ENCODE peak calls at places on chromosomes 12 and 14, in five cellular contexts. P is H1, E is GM12878, Q is HepG2, K is NT2/D1. F is an unnamed sample.

GRCh38 chr14:24673534-24674203 is 39.7 kb upstream of the GZMB start:
- DNase-seq in P (no peak), E (peak), Q (no peak), K (no peak), F (no peak)

GRCh38 chr14:50082308-50082742 is 34.0 kb downstream of the VCPKMT start:
- DNase-seq in P (no peak), E (no peak), Q (no peak), K (no peak), F (no peak)

GRCh38 chr12:26112703-26113147 is 12.1 kb downstream of the BHLHE41 start:
- DNase-seq in P (no peak), E (no peak), Q (no peak), K (peak), F (no peak)

GRCh38 chr12:108129017-108129812 is at the start of gene WSCD2:
- DNase-seq in P (peak), E (no peak), Q (peak), K (peak), F (peak)

GRCh38 chr12:26863515-26863914 is 30.5 kb upstream of the ITPR2 start:
- DNase-seq in P (no peak), E (no peak), Q (no peak), K (no peak), F (no peak)

GRCh38 chr12:55671746-55672145 is 35.1 kb downstream of the OR10P1 start:
- DNase-seq in P (no peak), E (no peak), Q (no peak), K (no peak), F (no peak)

GRCh38 chr12:48969160-48969771 is 2.3 kb downstream of the WNT10B start:
- DNase-seq in P (peak), E (no peak), Q (no peak), K (no peak), F (no peak)

GRCh38 chr14:34646570-34647255 is 16.8 kb upstream of the SNX6 start:
- DNase-seq in P (no peak), E (no peak), Q (no peak), K (no peak), F (no peak)

GRCh38 chr14:90757452-90757851 is 58.8 kb downstream of the TTC7B start:
- DNase-seq in P (no peak), E (no peak), Q (no peak), K (no peak), F (no peak)

GRCh38 chr14:33362934-33363333 is 424.3 kb downstream of the NPAS3 start:
- DNase-seq in P (no peak), E (no peak), Q (no peak), K (no peak), F (no peak)

GRCh38 chr14:73783107-73783727 is 68.4 kb upstream of the PTGR2 start:
- DNase-seq in P (no peak), E (no peak), Q (peak), K (peak), F (no peak)

GRCh38 chr14:99037777-99038176 is 234.2 kb downstream of the BCL11B start:
- DNase-seq in P (no peak), E (no peak), Q (no peak), K (no peak), F (peak)

GRCh38 chr12:19946549-19946948 is 421.8 kb upstream of the PDE3A start:
- DNase-seq in P (no peak), E (no peak), Q (no peak), K (no peak), F (no peak)

GRCh38 chr14:99734406-99735051 is 50.4 kb downstream of the CYP46A1 start:
- DNase-seq in P (no peak), E (no peak), Q (no peak), K (no peak), F (no peak)

DNA sequence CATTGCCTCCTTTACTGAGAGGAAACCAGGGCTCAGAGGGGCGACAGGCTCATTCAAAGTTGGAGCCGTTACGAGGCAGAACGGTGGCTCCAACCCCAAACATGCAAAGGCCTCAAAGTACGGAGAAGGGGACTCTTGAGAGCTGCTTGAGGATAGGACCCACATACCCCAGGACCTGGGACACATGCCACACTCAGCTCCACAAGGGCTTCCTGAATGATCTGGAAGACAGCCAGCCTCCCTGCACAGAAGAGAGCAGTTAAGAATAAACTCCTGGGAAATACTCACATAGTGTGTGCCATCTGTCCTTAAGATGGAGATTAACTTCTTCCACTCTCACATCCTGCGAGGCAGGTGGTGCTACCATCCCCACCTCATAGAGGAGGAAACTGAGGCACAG is 26.6 kb upstream of the NXPH4 start:
- DNase-seq in P (no peak), E (no peak), Q (no peak), K (no peak), F (no peak)
- TF ChIP-seq SUZ12 in P (no peak), E (no peak), Q (no peak), K (no peak), F (no peak)

GRCh38 chr12:132186857-132187620 is 42.8 kb downstream of the NOC4L start:
- DNase-seq in P (no peak), E (no peak), Q (no peak), K (no peak), F (no peak)
- TF ChIP-seq SUZ12 in P (no peak), E (no peak), Q (no peak), K (no peak), F (no peak)

GRCh38 chr14:59283380-59283779 is 94.9 kb downstream of the DAAM1 start:
- DNase-seq in P (no peak), E (no peak), Q (peak), K (no peak), F (no peak)
- TF ChIP-seq SUZ12 in P (no peak), E (no peak), Q (no peak), K (no peak), F (no peak)

DNA sequence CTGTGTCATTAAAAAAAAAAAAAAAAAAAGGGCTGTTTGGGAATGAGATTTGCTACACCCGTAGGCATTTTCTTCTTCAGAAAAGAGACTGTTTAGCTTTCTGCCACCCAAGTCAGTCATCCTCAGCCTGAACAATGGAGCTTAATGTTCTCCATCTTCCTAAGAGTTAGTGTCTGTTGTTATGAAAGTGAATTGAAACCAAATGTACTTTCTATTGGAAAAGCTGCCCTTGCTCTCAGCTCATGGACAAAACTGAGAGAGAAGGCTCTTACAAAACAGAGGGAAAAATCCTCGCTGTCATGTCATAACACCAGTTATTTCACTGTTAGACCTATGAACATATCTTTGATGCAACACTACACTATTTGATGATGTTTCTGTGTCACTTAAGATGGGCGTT is 484.2 kb downstream of the ZFP36L1 start:
- DNase-seq in P (no peak), E (no peak), Q (no peak), K (no peak), F (no peak)
- TF ChIP-seq SUZ12 in P (no peak), E (no peak), Q (no peak), K (no peak), F (no peak)

DNA sequence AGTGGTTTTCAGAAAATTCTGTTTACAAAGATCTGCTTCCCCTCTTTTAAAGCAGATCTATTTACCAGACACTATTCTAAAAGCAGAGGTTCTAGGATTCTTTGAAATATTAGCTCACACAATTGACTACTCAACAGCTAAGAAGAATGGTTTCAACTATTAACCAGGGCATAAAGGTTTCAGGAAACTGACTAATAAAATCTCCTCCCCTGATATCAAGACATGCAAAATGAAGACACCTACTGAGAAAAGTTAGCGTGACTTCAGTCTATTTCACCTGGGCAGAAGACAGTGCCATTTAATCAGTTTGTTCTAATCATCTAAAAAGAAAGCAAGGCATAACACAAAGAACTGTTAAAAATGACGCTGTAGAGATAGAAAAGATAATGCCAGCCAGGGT is 22.2 kb downstream of the DAD1 start:
- DNase-seq in P (no peak), E (no peak), Q (no peak), K (no peak), F (no peak)
- TF ChIP-seq SUZ12 in P (no peak), E (no peak), Q (no peak), K (no peak), F (no peak)

GRCh38 chr12:58728397-58728796 is 191.9 kb downstream of the LRIG3 start:
- DNase-seq in P (no peak), E (no peak), Q (no peak), K (no peak), F (no peak)
- TF ChIP-seq SUZ12 in P (no peak), E (no peak), Q (no peak), K (no peak), F (no peak)

GRCh38 chr12:57127101-57127709 is 1.1 kb upstream of the LRP1 start:
- DNase-seq in P (peak), E (no peak), Q (peak), K (no peak), F (peak)

GRCh38 chr12:57124259-57124877 is 3.9 kb upstream of the LRP1 start:
- DNase-seq in P (peak), E (no peak), Q (peak), K (no peak), F (peak)

GRCh38 chr12:57126561-57126960 is 1.7 kb upstream of the LRP1 start:
- DNase-seq in P (no peak), E (no peak), Q (no peak), K (no peak), F (no peak)

GRCh38 chr12:57127710-57128518 is at the start of gene LRP1:
- DNase-seq in P (peak), E (no peak), Q (peak), K (peak), F (peak)

GRCh38 chr12:57126061-57126460 is 2.2 kb upstream of the LRP1 start:
- DNase-seq in P (no peak), E (no peak), Q (no peak), K (no peak), F (no peak)
- TF ChIP-seq SUZ12 in P (no peak), E (no peak), Q (no peak), K (no peak), F (no peak)

GRCh38 chr12:131735863-131736806 is 25.2 kb downstream of the SFSWAP start:
- DNase-seq in P (no peak), E (no peak), Q (no peak), K (no peak), F (no peak)
- TF ChIP-seq SUZ12 in P (no peak), E (no peak), Q (no peak), K (no peak), F (no peak)

GRCh38 chr14:85688024-85688423 is 158.1 kb downstream of the FLRT2 start:
- DNase-seq in P (no peak), E (no peak), Q (no peak), K (no peak), F (no peak)
- TF ChIP-seq SUZ12 in P (no peak), E (no peak), Q (no peak), K (no peak), F (no peak)